ENCODE peak calls at places on chromosomes 11 and 22, in five cellular contexts. L is stimulated activated CD4-positive, alpha-beta T cell treated with anti-CD3 and anti-CD28 coated beads, Interleukin-4, amount 100 ng/mL, for 4 hours; T is naive thymus-derived CD4-positive, alpha-beta T cell; C is NCI-H446 treated with DMSO at 0.1 percent for 48 hours; B is KBM-7. A is an unnamed sample.

GRCh38 chr11:85040166-85040565 is 587.0 kb downstream of the DLG2 start:
- DNase-seq in L (no peak), T (no peak), C (no peak), B (no peak), A (peak; percentile 5)

GRCh38 chr11:64206457-64207246 is at the start of gene FERMT3:
- DNase-seq in L (peak; percentile 82), T (peak; percentile 74), C (no peak), B (peak; percentile 92), A (no peak)

GRCh38 chr11:118870396-118871343 is 13.0 kb upstream of the CXCR5 start:
- DNase-seq in L (no peak), T (peak; percentile 54), C (no peak), B (no peak), A (peak; percentile 50)

GRCh38 chr11:71246559-71246958 is 5.8 kb downstream of the SHANK2 start:
- DNase-seq in L (no peak), T (no peak), C (no peak), B (no peak), A (no peak)

GRCh38 chr11:2763939-2764338 is 64.1 kb upstream of the KCNQ1OT1 start:
- DNase-seq in L (no peak), T (no peak), C (no peak), B (peak; percentile 9), A (no peak)

GRCh38 chr11:95035316-95035715 is 10.3 kb downstream of the KDM4E start:
- DNase-seq in L (no peak), T (no peak), C (no peak), B (no peak), A (no peak)

GRCh38 chr22:35971418-35972119 is 57.1 kb downstream of the RBFOX2 start:
- DNase-seq in L (no peak), T (no peak), C (no peak), B (no peak), A (peak; percentile 82)

GRCh38 chr11:35629914-35630313 is 11.7 kb downstream of the FJX1 start:
- DNase-seq in L (no peak), T (no peak), C (peak; percentile 48), B (no peak), A (peak; percentile 100)

GRCh38 chr11:121722431-121723256 is 269.9 kb upstream of the SORL1-AS1 start:
- DNase-seq in L (no peak), T (no peak), C (peak; percentile 68), B (no peak), A (peak; percentile 99)

GRCh38 chr11:57321996-57322880 is 2.5 kb downstream of the TNKS1BP1 start:
- DNase-seq in L (peak; percentile 21), T (no peak), C (peak; percentile 76), B (peak; percentile 31), A (peak; percentile 99)

GRCh38 chr22:17786435-17787158 is 12.3 kb upstream of the BID start:
- DNase-seq in L (no peak), T (no peak), C (no peak), B (no peak), A (peak; percentile 34)

GRCh38 chr22:43917523-43917922 is 6.1 kb upstream of the PNPLA3 start:
- DNase-seq in L (no peak), T (no peak), C (no peak), B (peak; percentile 21), A (peak; percentile 6)

GRCh38 chr22:48424201-48424627 is 1403.5 kb downstream of the BRD1 start:
- DNase-seq in L (no peak), T (no peak), C (no peak), B (no peak), A (no peak)

GRCh38 chr11:65355013-65355775 is 643 bp downstream of the TIGD3 start:
- DNase-seq in L (peak; percentile 71), T (peak; percentile 57), C (no peak), B (peak; percentile 74), A (no peak)

GRCh38 chr11:130600139-130600538 is 151.7 kb downstream of the ADAMTS15 start:
- DNase-seq in L (no peak), T (no peak), C (no peak), B (no peak), A (no peak)

GRCh38 chr11:59755701-59756495 is 722 bp downstream of the STX3 start:
- DNase-seq in L (peak; percentile 39), T (no peak), C (no peak), B (peak; percentile 32), A (peak; percentile 77)